ENCODE peak calls at places on chromosomes 6 and 20, in four cellular contexts. G, C, K and U are unnamed samples. For H3K4me1, the result is how much of the 10 kb centered on the place peaks cover.

GRCh38 chr20:37968726-37969401 is 64.4 kb downstream of the TTI1 start:
- DNase-seq in K (no peak), G (no peak), C (no peak), U (no peak)

GRCh38 chr6:139940741-139941712 is 566.6 kb upstream of the CITED2 start:
- DNase-seq in K (no peak), G (no peak), C (no peak), U (no peak)

GRCh38 chr6:99563056-99563723 is 5.3 kb downstream of the CCNC start:
- DNase-seq in K (no peak), C (no peak), G (no peak), U (no peak)

GRCh38 chr6:130717657-130718056 is 109.5 kb upstream of the SMLR1 start:
- DNase-seq in G (no peak), K (no peak), C (no peak), U (no peak)

GRCh38 chr20:50579511-50579910 is 69.3 kb downstream of the PTPN1 start:
- DNase-seq in C (no peak), G (no peak), K (no peak), U (no peak)

GRCh38 chr6:107731422-107732319 is 92.4 kb downstream of the SCML4 start:
- DNase-seq in K (no peak), C (peak), G (no peak), U (no peak)

GRCh38 chr20:18057106-18057993 is at the start of gene OVOL2:
- DNase-seq in C (peak), G (no peak), K (no peak), U (no peak)

GRCh38 chr6:135423649-135424128 is 73.9 kb downstream of the AHI1 start:
- DNase-seq in C (no peak), K (no peak), G (no peak), U (no peak)

GRCh38 chr6:149149682-149150081 is 167.8 kb upstream of the TAB2 start:
- DNase-seq in K (no peak), G (no peak), C (no peak), U (no peak)

GRCh38 chr6:82906489-82906888 is 159.2 kb downstream of the UBE3D start:
- DNase-seq in G (no peak), C (no peak), K (no peak), U (no peak)

GRCh38 chr6:4806308-4807190 is 30.3 kb downstream of the CDYL start:
- DNase-seq in G (no peak), C (no peak), K (no peak), U (no peak)

GRCh38 chr20:48818481-48818987 is 9.3 kb downstream of the PREX1 start:
- DNase-seq in K (no peak), C (no peak), G (no peak), U (no peak)

GRCh38 chr20:48818031-48818370 is 9.8 kb downstream of the PREX1 start:
- DNase-seq in G (no peak), C (no peak), K (no peak), U (no peak)

GRCh38 chr20:48819813-48820648 is 7.8 kb downstream of the PREX1 start:
- DNase-seq in G (no peak), C (no peak), K (no peak), U (no peak)

GRCh38 chr20:48820649-48820973 is 7.2 kb downstream of the PREX1 start:
- DNase-seq in C (no peak), G (no peak), K (no peak), U (no peak)

DNA sequence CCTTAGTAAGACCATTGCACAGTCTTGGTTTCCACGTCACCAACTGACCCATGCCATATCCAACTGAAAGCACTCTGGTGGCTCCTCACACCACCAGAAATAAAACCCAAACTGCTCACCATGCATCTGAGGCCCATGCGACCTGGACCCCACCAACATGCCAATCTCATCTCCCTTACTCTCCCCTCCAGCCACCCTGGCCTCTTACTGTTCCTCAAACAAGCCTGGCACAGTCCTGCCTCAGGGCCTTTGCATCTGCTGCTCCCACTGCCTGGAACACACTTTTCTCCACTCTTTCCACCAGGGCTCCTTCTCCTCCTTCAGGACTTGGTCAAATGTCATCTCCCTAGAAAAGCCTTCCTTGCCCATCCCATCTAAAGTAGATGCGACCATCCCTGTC is 8.7 kb downstream of the PREX1 start:
- DNase-seq in C (no peak), G (no peak), K (no peak), U (no peak)
- H3K4me1 ChIP-seq in C (under half), G (under half), K (under half), U (under half)

DNA sequence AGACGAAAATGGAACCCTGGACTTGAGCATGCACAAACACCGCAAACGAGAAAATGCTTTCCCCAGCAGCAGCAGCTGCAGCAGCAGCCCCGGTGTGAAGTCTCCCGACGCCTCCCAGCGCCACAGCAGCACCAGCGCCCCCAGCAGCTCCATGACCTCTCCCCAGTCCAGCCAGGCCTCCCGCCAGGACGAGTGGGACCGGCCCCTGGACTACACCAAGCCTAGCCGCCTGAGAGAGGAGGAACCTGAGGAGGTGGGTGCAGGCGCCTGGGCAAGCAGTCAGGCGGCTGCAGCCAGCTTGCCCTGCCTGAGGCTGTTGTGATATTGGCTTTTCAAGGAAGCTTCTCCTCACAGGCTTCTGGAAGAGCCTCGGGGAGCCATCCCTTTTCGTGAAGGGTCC is 35.8 kb upstream of the PCMTD2 start:
- DNase-seq in K (no peak), C (no peak), G (no peak), U (no peak)
- H3K4me3 ChIP-seq in K (no peak), C (no peak), G (no peak), U (no peak)

GRCh38 chr6:47479156-47479541 is 1.6 kb downstream of the CD2AP start:
- DNase-seq in G (no peak), K (no peak), C (no peak), U (no peak)

GRCh38 chr6:47477497-47478232 is at the start of gene CD2AP:
- DNase-seq in K (peak), C (peak), G (peak), U (peak)

GRCh38 chr6:47476794-47477496 is 644 bp upstream of the CD2AP start:
- DNase-seq in C (no peak), K (no peak), G (no peak), U (no peak)

GRCh38 chr6:47479874-47480273 is 2.3 kb downstream of the CD2AP start:
- DNase-seq in G (no peak), K (no peak), C (no peak), U (no peak)

GRCh38 chr6:47478233-47479155 is 905 bp downstream of the CD2AP start:
- DNase-seq in K (no peak), G (no peak), C (peak), U (peak)
- H3K4me1 ChIP-seq in K (under half), G (under half), C (under half), U (under half)

GRCh38 chr6:56840467-56841371 is 114.2 kb upstream of the BEND6 start:
- DNase-seq in G (no peak), C (no peak), K (no peak), U (no peak)
- H3K4me3 ChIP-seq in G (no peak), C (no peak), K (peak), U (peak)

DNA sequence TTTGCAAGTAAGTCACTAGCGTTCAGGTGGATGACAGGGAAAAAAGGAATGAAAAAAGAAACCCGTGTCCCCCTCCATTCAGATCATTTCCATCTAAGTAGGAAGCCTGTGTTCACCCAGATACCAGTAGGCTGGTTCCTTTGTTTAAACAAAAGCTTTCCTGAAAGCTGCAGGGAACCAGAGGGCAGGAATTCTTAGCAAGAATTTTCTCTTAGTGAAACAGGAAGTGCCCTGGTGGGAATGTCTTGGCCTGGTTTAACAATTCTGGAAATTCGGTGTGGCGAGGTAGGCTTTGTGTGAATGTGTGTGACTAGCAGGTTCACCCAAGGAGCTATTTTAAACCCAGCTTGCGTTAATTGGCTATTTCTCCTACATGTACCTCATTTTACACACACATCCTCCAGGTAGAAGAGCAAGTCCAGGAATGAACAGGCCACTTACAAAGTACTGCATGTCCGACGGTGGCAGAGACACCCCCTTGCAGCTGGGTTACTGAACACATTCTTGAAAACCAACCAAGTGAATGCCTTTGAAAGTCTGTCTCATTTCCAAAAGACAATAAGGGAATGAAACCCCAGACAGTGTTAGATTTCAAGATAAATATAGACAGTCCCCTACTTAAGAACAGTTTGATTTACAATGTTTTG is 64.7 kb downstream of the GFOD1 start:
- DNase-seq in K (peak), C (no peak), G (no peak), U (no peak)
- H3K4me1 ChIP-seq in K (half or more), C (under half), G (under half), U (under half)